ENCODE peak calls at places on chromosomes 3 and 15, in seven cellular contexts. N, T, E, O, S, M and C are unnamed samples.

GRCh38 chr3:149468504-149469212 is 5.8 kb upstream of the TM4SF4 start:
- DNase-seq in S (no peak), T (no peak), O (no peak), N (no peak), M (peak; percentile 51), E (peak; percentile 35), C (no peak)

GRCh38 chr3:47989981-47990440 is 26.2 kb downstream of the MAP4 start:
- DNase-seq in E (peak; percentile 76), O (peak; percentile 89), N (peak; percentile 62), T (peak; percentile 69), M (peak; percentile 37), S (peak; percentile 72), C (peak; percentile 83)

GRCh38 chr3:44883999-44884431 is 9.6 kb downstream of the TGM4 start:
- DNase-seq in O (no peak), E (no peak), N (no peak), T (peak; percentile 35), M (no peak), S (peak; percentile 30), C (no peak)

GRCh38 chr3:192851821-192852352 is 65.8 kb downstream of the MB21D2 start:
- DNase-seq in E (peak; percentile 86), N (no peak), S (peak; percentile 46), O (no peak), T (peak; percentile 69), M (no peak), C (peak; percentile 78)

GRCh38 chr15:38750816-38751215 is 186.2 kb upstream of the RASGRP1 start:
- DNase-seq in O (no peak), M (no peak), N (no peak), T (no peak), S (no peak), E (no peak), C (no peak)

GRCh38 chr15:80929225-80929624 is 60.4 kb downstream of the MESD start:
- DNase-seq in O (no peak), N (no peak), T (no peak), M (no peak), S (no peak), E (no peak), C (no peak)

GRCh38 chr3:129233538-129233937 is 15.9 kb upstream of the COPG1 start:
- DNase-seq in N (no peak), O (no peak), M (peak; percentile 91), S (no peak), E (no peak), T (no peak), C (no peak)

GRCh38 chr15:32651229-32651837 is 9.8 kb downstream of the SCG5 start:
- DNase-seq in N (peak; percentile 73), M (no peak), O (peak; percentile 77), T (peak; percentile 23), S (peak; percentile 71), E (peak; percentile 48), C (peak; percentile 81)

GRCh38 chr3:116770815-116771450 is 61.4 kb downstream of the TUSC7 start:
- DNase-seq in N (peak; percentile 84), E (peak; percentile 79), M (peak; percentile 37), O (peak; percentile 67), S (peak; percentile 55), T (peak; percentile 54), C (peak; percentile 16)

GRCh38 chr3:37974121-37974927 is 16.3 kb upstream of the VILL start:
- DNase-seq in M (no peak), T (peak; percentile 43), N (peak; percentile 83), E (peak; percentile 56), O (peak; percentile 91), S (peak; percentile 78), C (peak; percentile 69)

GRCh38 chr3:58079773-58080172 is 71.6 kb downstream of the FLNB start:
- DNase-seq in S (no peak), O (no peak), E (no peak), M (no peak), N (no peak), T (no peak), C (no peak)

GRCh38 chr3:23809294-23809693 is 3.5 kb downstream of the UBE2E1 start:
- DNase-seq in S (no peak), M (no peak), E (no peak), T (no peak), N (no peak), O (no peak), C (no peak)

GRCh38 chr3:72816843-72817485 is 31.3 kb downstream of the SHQ1 start:
- DNase-seq in N (no peak), S (no peak), O (no peak), M (no peak), E (no peak), T (no peak), C (no peak)

GRCh38 chr15:55588070-55588817 is at the start of gene PYGO1:
- DNase-seq in T (no peak), N (peak; percentile 72), S (peak; percentile 87), O (peak; percentile 38), E (peak; percentile 5), M (no peak), C (peak; percentile 61)

GRCh38 chr15:59691194-59691805 is 2.2 kb upstream of the BNIP2 start:
- DNase-seq in M (peak; percentile 13), O (peak; percentile 70), T (peak; percentile 39), N (no peak), E (peak; percentile 28), S (peak; percentile 16), C (peak; percentile 65)

GRCh38 chr15:92492556-92492955 is 98.9 kb downstream of the ST8SIA2 start:
- DNase-seq in N (no peak), T (no peak), O (no peak), E (no peak), S (no peak), M (no peak), C (no peak)

GRCh38 chr3:45870099-45870498 is 16.2 kb upstream of the CCR9 start:
- DNase-seq in T (no peak), N (no peak), E (no peak), O (no peak), M (no peak), S (no peak), C (no peak)

GRCh38 chr3:71694358-71694999 is 30.7 kb downstream of the EIF4E3 start:
- DNase-seq in N (no peak), S (no peak), O (no peak), M (no peak), E (no peak), T (no peak), C (no peak)

GRCh38 chr3:1535361-1535760 is 442.5 kb downstream of the CNTN6 start:
- DNase-seq in E (no peak), T (no peak), O (no peak), S (no peak), N (no peak), M (no peak), C (no peak)

DNA sequence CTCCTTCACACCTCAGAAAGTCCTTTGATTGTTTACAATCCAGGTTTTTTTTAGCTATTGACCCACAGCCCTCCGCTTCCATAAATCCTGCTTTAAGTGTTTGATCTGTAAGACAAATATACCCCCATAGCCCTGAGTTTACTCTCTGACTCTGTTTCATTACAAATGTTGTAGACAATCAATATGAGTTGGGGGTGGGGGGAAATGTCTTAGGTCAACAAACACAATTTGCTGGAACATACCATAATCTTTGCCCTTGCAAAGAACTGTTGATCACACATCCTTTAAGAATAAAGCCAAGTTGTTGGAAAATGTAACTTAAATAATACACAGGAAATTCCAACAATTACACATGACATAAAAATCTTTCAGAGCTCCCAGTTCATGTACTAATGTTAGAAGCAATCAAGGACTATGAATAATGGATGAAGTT is 301.8 kb upstream of the SEMA6D start:
- DNase-seq in M (no peak), T (no peak), S (no peak), O (no peak), N (no peak), E (peak; percentile 4), C (no peak)
- TF ChIP-seq JUND in M (no peak), T (no peak), S (no peak), O (no peak), N (no peak), E (no peak), C (no peak)

GRCh38 chr3:196147116-196147515 is 64.1 kb downstream of the ZDHHC19 start:
- DNase-seq in E (no peak), O (no peak), N (no peak), S (no peak), T (no peak), M (no peak), C (peak; percentile 56)

GRCh38 chr3:196149375-196149774 is 61.8 kb downstream of the ZDHHC19 start:
- DNase-seq in T (no peak), M (no peak), E (no peak), O (peak; percentile 43), S (no peak), N (no peak), C (no peak)

GRCh38 chr3:196149922-196150321 is 61.3 kb downstream of the ZDHHC19 start:
- DNase-seq in N (no peak), M (peak; percentile 28), O (no peak), T (no peak), E (no peak), S (no peak), C (no peak)

GRCh38 chr3:196145420-196146262 is 63.8 kb upstream of the TFRC start:
- DNase-seq in M (no peak), T (no peak), N (no peak), E (no peak), O (peak; percentile 80), S (no peak), C (no peak)

GRCh38 chr3:196150481-196150880 is 60.7 kb downstream of the ZDHHC19 start:
- DNase-seq in O (no peak), T (no peak), N (no peak), S (no peak), E (no peak), M (no peak), C (peak; percentile 34)
- TF ChIP-seq JUND in O (no peak), T (no peak), N (no peak), S (no peak), E (no peak), M (no peak), C (no peak)

DNA sequence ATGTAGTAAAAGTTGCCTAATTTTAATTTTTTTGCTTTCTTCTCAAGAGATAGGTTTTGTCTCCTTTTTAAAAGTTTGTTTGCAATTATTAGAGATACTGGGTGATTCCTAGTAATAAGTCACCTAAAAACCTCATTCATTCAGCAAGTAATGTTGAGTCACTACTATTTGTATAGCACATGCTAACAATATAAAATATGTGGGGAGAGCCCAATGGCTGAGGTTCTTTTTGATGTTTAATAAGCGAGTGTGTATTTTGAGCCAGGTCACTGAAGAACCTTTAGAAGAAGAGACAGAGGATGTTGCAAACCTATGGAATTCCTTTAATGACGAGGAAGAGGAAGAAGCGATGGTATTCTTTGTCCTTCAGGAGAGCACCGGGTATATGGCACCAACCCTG is 123.7 kb upstream of the CHRM5 start:
- DNase-seq in N (no peak), S (no peak), E (no peak), M (no peak), T (no peak), O (no peak), C (no peak)
- TF ChIP-seq JUND in N (no peak), S (no peak), E (no peak), M (no peak), T (no peak), O (no peak), C (no peak)

GRCh38 chr3:169034401-169034800 is 629.1 kb downstream of the MECOM start:
- DNase-seq in E (no peak), N (no peak), M (no peak), S (no peak), T (no peak), O (no peak), C (no peak)

GRCh38 chr3:169028716-169029115 is 634.8 kb downstream of the MECOM start:
- DNase-seq in E (no peak), O (no peak), T (no peak), N (no peak), M (no peak), S (no peak), C (no peak)

GRCh38 chr3:169026543-169027181 is 636.9 kb downstream of the MECOM start:
- DNase-seq in E (peak; percentile 1), T (peak; percentile 26), S (no peak), O (no peak), M (no peak), N (no peak), C (peak; percentile 16)

GRCh38 chr3:169029674-169030285 is 633.7 kb downstream of the MECOM start:
- DNase-seq in M (no peak), S (no peak), O (no peak), T (no peak), E (no peak), N (no peak), C (no peak)
- TF ChIP-seq JUND in M (no peak), S (no peak), O (no peak), T (no peak), E (no peak), N (no peak), C (no peak)